ENCODE peak calls at places on chromosomes 13 and 19, in five cellular contexts. E is adrenal gland, P is psoas muscle, T is cardiac muscle cell, Z is thoracic aorta. O is an unnamed sample.
A peak's percentile ranks its signal among the peaks of the same experiment; 100 is the strongest.

GRCh38 chr19:17327654-17328516 is 6.8 kb downstream of the ANO8 start:
- DNase-seq in E (peak; percentile 92), P (no peak), T (peak; percentile 89), Z (no peak), O (peak; percentile 91)

GRCh38 chr19:33241530-33242101 is 16.0 kb upstream of the SLC7A10 start:
- DNase-seq in T (no peak), Z (no peak), E (no peak), P (no peak), O (peak; percentile 52)

GRCh38 chr13:21121616-21122015 is 54.7 kb downstream of the SKA3 start:
- DNase-seq in P (no peak), Z (no peak), E (no peak), T (no peak), O (no peak)

GRCh38 chr13:104522235-104523072 is 1456.2 kb upstream of the SLC10A2 start:
- DNase-seq in T (no peak), E (no peak), Z (no peak), P (no peak), O (no peak)

GRCh38 chr13:36764957-36765356 is 54.1 kb upstream of the RFXAP start:
- DNase-seq in P (no peak), T (no peak), Z (no peak), E (no peak), O (no peak)

GRCh38 chr13:91813255-91813654 is 414.8 kb downstream of the GPC5 start:
- DNase-seq in Z (no peak), T (peak; percentile 90), P (no peak), E (no peak), O (no peak)

GRCh38 chr19:48239582-48240141 is 16.1 kb downstream of the CARD8 start:
- DNase-seq in P (peak; percentile 20), T (no peak), E (no peak), Z (no peak), O (peak; percentile 41)

GRCh38 chr13:27336005-27336673 is 65.5 kb downstream of the RASL11A start:
- DNase-seq in Z (no peak), T (no peak), P (no peak), E (no peak), O (no peak)

GRCh38 chr13:77784531-77784930 is 87.0 kb downstream of the SLAIN1 start:
- DNase-seq in Z (no peak), E (no peak), P (no peak), T (no peak), O (no peak)

DNA sequence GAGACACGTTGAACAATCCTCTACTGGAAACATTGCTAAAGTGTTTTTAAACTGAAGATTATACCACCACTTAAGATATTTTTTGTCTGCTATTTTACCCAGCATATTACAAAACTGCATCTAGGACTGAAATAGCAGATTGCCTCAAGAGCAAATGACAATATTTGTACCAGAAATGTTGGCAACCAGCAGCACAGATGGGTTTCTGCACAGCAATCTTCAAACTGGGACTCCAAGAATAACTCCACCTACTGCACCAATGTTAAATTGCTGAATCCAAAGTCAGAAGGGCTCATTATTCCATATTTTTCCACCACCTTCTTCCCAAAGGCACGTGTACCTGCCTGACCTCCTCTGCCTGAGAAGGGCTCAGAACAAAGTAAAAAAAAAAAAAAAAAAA is 79.6 kb downstream of the FOXO1 start:
- DNase-seq in Z (no peak), T (no peak), E (no peak), P (no peak), O (no peak)
- TF ChIP-seq CTCF in Z (no peak), T (peak; percentile 6), E (peak; percentile 31), P (peak; percentile 32), O (no peak)

GRCh38 chr13:114039471-114040141 is 65.7 kb upstream of the C13orf46 start:
- DNase-seq in T (no peak), Z (no peak), E (no peak), P (no peak), O (no peak)
- TF ChIP-seq CTCF in T (no peak), Z (no peak), E (no peak), P (no peak), O (no peak)

GRCh38 chr13:28510066-28510465 is 15.1 kb upstream of the FLT1 start:
- DNase-seq in E (no peak), T (no peak), Z (no peak), P (no peak), O (no peak)

GRCh38 chr13:28503182-28503980 is 8.5 kb upstream of the FLT1 start:
- DNase-seq in P (no peak), E (no peak), Z (no peak), T (no peak), O (peak; percentile 24)

GRCh38 chr13:28501547-28501946 is 6.6 kb upstream of the FLT1 start:
- DNase-seq in E (no peak), Z (no peak), T (no peak), P (no peak), O (no peak)

DNA sequence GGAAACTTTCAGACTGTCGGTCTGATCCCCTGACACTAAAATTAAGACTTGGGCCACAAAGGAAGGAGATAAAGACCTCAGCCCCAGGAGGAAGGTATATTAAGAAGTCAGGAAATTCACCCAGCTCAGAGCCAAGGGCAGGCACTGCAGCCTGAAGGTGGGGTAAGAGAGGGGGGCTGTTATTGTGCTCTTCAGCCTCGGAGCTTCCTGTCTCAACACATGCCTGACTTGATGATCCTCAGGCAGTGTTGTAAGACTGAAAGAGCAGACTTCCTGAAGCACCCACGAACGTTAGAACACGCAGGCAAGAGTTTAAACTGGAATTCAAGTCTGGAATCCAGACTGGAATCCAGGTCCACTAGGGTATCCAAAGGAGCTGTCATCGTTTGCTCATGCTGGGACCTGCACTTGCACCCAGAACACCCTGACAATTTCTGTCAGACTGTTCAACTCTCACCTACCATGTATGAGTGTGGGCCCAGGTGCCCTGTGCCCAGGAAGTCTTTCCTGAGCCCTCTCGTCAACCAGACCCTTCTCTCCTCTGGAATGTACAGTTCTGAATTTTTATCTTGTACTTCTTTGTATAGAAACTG is 10.7 kb upstream of the FLT1 start:
- DNase-seq in T (no peak), Z (no peak), P (no peak), E (no peak), O (peak; percentile 61)
- TF ChIP-seq CTCF in T (no peak), Z (no peak), P (no peak), E (no peak), O (no peak)

DNA sequence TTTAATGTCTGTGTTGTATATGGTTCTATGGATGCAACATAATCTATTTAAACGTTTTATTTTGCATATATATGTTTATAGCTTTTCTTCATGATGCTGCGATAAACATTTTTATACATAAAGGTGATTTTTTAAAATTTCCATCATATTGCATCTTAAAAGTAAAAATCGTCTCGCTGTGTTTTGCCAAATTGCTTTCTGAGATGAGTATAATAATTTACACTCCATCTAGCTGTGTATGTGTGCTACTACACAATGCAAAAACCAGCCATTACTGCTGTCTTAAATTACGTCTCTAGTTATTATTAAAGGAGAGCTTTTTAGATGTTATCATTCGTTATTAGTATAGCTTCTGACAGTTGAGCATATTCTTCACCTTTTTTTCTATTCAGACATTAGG is 37.2 kb downstream of the METTL21C start:
- DNase-seq in Z (no peak), T (no peak), E (no peak), P (no peak), O (no peak)
- TF ChIP-seq CTCF in Z (no peak), T (peak; percentile 30), E (no peak), P (peak; percentile 30), O (no peak)

GRCh38 chr19:18895038-18895827 is 725 bp downstream of the CERS1 start:
- DNase-seq in Z (no peak), T (peak; percentile 91), E (peak; percentile 42), P (peak; percentile 57), O (peak; percentile 13)
- TF ChIP-seq CTCF in Z (no peak), T (peak; percentile 35), E (peak; percentile 41), P (peak; percentile 52), O (peak; percentile 20)

GRCh38 chr19:18603255-18603957 is 3.2 kb downstream of the CRLF1 start:
- DNase-seq in T (no peak), E (no peak), P (peak; percentile 22), Z (no peak), O (no peak)
- TF ChIP-seq CTCF in T (peak; percentile 39), E (peak; percentile 37), P (no peak), Z (peak; percentile 40), O (no peak)

DNA sequence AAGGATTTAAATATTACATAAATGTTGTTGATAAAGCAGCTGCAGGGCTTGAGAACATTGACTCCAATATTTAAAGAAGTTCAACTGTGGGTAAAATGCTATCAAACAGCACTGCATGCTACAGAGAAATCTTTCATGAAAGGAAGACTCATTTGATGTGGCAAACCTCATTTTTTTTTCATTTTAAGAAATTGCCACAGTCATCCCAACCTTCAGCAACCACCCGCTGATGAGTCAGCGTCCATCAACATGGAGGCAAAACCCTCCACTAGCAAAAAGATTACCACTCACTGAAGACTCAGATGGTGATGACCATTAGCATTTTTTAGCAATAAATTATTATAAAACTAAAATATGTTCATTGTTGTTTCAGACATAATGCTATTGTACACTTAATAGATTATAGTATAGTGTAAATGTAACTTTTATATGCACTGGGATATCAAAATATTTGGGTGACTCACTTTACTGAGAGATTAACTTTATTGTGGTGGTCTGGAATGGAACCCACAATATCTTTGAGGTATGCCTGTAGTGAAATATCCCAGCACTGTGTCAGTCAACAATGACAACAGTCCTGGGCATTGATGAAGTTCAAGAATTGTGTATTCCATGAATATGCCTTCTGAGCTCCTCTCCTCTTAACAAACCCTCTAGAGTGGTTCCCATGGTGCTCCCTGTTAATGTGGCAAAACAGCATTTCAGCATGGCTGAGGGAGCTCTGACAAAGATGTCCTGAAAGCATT is 52.4 kb upstream of the SOX21 start:
- DNase-seq in E (no peak), T (no peak), Z (no peak), P (no peak), O (no peak)
- TF ChIP-seq CTCF in E (no peak), T (no peak), Z (no peak), P (no peak), O (no peak)

GRCh38 chr13:70960841-70961443 is 852.7 kb upstream of the KLHL1 start:
- DNase-seq in T (peak; percentile 48), P (no peak), Z (no peak), E (no peak), O (peak; percentile 50)
- TF ChIP-seq CTCF in T (peak; percentile 67), P (peak; percentile 37), Z (no peak), E (peak; percentile 41), O (peak; percentile 66)

GRCh38 chr19:14381689-14382474 is 638 bp downstream of the ADGRE5 start:
- DNase-seq in Z (peak; percentile 76), E (peak; percentile 55), P (peak; percentile 44), T (no peak), O (peak; percentile 41)
- TF ChIP-seq CTCF in Z (no peak), E (no peak), P (no peak), T (no peak), O (no peak)

GRCh38 chr13:99136427-99136954 is 64.2 kb upstream of the UBAC2 start:
- DNase-seq in Z (no peak), P (no peak), E (no peak), T (no peak), O (no peak)

GRCh38 chr13:99133848-99134247 is 66.8 kb upstream of the UBAC2 start:
- DNase-seq in T (no peak), E (no peak), Z (no peak), P (no peak), O (no peak)

GRCh38 chr13:99132295-99132835 is 68.3 kb upstream of the UBAC2 start:
- DNase-seq in P (no peak), T (no peak), Z (no peak), E (no peak), O (no peak)

GRCh38 chr13:99133230-99133629 is 67.4 kb upstream of the UBAC2 start:
- DNase-seq in E (no peak), Z (no peak), P (no peak), T (peak; percentile 59), O (no peak)

GRCh38 chr13:99135591-99135990 is 65.1 kb upstream of the UBAC2 start:
- DNase-seq in P (no peak), E (no peak), T (no peak), Z (no peak), O (no peak)
- TF ChIP-seq CTCF in P (no peak), E (no peak), T (no peak), Z (no peak), O (no peak)